ENCODE peak calls at places on chromosome 17, in seven cellular contexts. G, C, A, B, Q, P and E are unnamed samples.

GRCh38 chr17:44961921-44962350 is 6.2 kb downstream of the C1QL1 start:
- DNase-seq in G (no peak), C (no peak), A (no peak), B (no peak), Q (no peak), P (peak; percentile 26), E (no peak)

GRCh38 chr17:35448214-35448898 is at the start of gene SLFN13:
- DNase-seq in G (peak; percentile 74), C (peak; percentile 67), A (peak; percentile 29), B (peak; percentile 80), Q (peak; percentile 89), P (peak; percentile 64), E (peak; percentile 40)

GRCh38 chr17:80577876-80578275 is 33.2 kb downstream of the RPTOR start:
- DNase-seq in G (no peak), C (no peak), A (no peak), B (no peak), Q (no peak), P (no peak), E (no peak)

GRCh38 chr17:10151667-10152496 is 46.5 kb downstream of the GAS7 start:
- DNase-seq in G (no peak), C (no peak), A (no peak), B (no peak), Q (peak; percentile 55), P (no peak), E (peak; percentile 52)

GRCh38 chr17:61571624-61572023 is 19.4 kb downstream of the NACA2 start:
- DNase-seq in G (no peak), C (no peak), A (no peak), B (no peak), Q (no peak), P (no peak), E (no peak)

GRCh38 chr17:5715478-5715877 is 131.2 kb upstream of the NLRP1 start:
- DNase-seq in G (no peak), C (no peak), A (no peak), B (no peak), Q (no peak), P (no peak), E (no peak)

GRCh38 chr17:77700165-77700881 is 258.2 kb upstream of the TNRC6C start:
- DNase-seq in G (no peak), C (no peak), A (no peak), B (no peak), Q (no peak), P (no peak), E (no peak)

GRCh38 chr17:59558039-59558438 is 7.4 kb upstream of the DHX40 start:
- DNase-seq in G (no peak), C (no peak), A (peak; percentile 72), B (no peak), Q (no peak), P (no peak), E (no peak)

GRCh38 chr17:77140878-77141767 is at the start of gene SEC14L1:
- DNase-seq in G (no peak), C (peak; percentile 51), A (peak; percentile 30), B (peak; percentile 89), Q (peak; percentile 65), P (peak; percentile 54), E (peak; percentile 44)

GRCh38 chr17:17500999-17501605 is 4.9 kb upstream of the RASD1 start:
- DNase-seq in G (no peak), C (no peak), A (no peak), B (no peak), Q (no peak), P (no peak), E (no peak)

DNA sequence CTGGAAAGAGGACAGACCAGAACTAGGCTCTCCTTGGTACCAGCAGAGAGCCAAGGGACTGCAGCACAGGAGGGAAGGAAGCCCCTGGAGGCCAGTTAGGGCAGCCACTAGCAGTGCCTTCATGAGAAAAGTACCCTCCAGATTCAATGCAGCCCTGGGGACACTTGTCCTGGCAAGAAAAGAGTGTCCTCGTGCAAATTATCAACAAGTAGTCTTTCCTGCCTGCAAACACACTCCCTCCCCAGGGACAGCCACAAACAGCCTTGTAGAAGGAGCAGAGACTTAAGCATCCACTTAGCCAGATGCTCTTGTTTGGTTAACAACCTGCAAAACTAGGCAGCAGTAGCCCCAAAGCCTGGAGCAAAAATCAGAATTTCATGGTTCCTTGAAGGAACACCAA is 24.3 kb downstream of the CENPV start:
- DNase-seq in G (peak; percentile 63), C (no peak), A (no peak), B (no peak), Q (no peak), P (peak; percentile 2), E (no peak)
- TF ChIP-seq CTCF in G (no peak), C (no peak), A (peak; percentile 28), B (no peak), Q (no peak), P (peak; percentile 22), E (peak; percentile 36)

GRCh38 chr17:16002708-16003265 is 3.2 kb downstream of the TTC19 start:
- DNase-seq in G (no peak), C (no peak), A (no peak), B (no peak), Q (no peak), P (no peak), E (no peak)
- H3K4me3 ChIP-seq in G (no peak overlapping the region), C (no peak overlapping the region), A (no peak overlapping the region), B (no peak overlapping the region), Q (no peak overlapping the region), P (no peak overlapping the region), E (no peak overlapping the region)

DNA sequence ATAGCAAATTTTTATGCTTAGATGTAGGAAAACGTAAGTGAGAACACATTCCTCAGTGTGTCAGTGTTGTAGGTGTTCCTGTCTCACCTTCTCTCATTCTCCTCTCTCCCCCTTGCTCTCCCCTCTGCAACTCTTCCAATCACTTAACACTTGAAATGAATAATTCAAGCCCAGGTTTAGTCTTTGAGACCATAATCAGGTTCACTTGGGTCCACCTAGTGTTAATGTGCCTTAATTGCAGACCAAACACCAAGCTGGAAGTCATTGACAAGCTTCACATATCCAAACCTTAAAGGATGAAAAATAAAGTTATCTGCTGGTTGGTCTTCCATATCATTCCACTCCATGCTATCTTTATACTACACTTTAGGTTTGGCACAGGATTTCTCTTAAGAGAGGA is 37.0 kb downstream of the STXBP4 start:
- DNase-seq in G (no peak), C (peak; percentile 6), A (peak; percentile 17), B (no peak), Q (no peak), P (peak; percentile 34), E (peak; percentile 12)
- TF ChIP-seq CTCF in G (peak; percentile 45), C (peak; percentile 51), A (peak; percentile 61), B (no peak), Q (no peak), P (peak; percentile 54), E (peak; percentile 35)

DNA sequence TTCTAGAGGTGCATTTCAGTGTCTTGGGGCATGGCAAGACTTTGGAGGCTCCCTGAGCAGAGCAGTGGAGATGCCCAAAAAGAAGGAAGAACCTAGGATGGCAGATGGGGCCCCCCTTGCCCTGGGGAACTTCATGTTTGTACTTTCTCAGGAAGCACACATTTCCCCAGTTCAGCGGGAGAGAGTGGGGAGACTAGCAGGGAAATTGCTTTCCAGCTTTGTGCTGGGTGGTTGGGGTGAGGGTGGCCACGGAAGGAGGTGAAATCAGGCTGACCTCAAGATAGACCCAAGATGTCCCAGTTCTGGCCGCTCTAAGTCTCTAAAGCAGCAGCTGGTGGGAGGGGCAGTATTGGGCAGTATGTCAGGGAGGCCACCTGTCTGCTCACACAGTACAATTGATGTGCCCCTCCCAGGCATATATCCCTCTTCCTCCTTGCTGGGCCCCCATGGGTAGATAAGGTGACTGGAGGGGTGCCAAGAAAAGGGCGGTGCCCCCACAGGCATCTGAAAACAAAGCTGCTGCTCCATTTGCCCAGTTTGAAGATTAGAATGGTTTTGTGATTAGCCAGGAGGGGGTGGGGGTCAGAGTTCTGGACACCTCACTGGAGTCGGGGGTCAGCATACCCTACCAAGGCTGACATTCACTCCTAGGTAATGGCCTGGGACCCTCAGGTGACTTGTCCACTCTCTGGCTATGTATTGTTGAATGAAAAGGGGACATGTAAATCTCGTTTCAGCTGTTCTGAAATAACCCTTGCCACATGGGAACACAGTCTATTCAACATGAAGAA is 17.1 kb upstream of the NAGLU start:
- DNase-seq in G (no peak), C (no peak), A (peak; percentile 50), B (no peak), Q (no peak), P (peak; percentile 83), E (peak; percentile 86)
- H3K4me3 ChIP-seq in G (peak overlapping the region; percentile 14), C (no peak overlapping the region), A (no peak overlapping the region), B (no peak overlapping the region), Q (no peak overlapping the region), P (no peak overlapping the region), E (no peak overlapping the region)

GRCh38 chr17:72514321-72514861 is 393.6 kb downstream of the SOX9 start:
- DNase-seq in G (no peak), C (no peak), A (no peak), B (no peak), Q (no peak), P (peak; percentile 38), E (peak; percentile 30)

GRCh38 chr17:72514888-72515287 is 394.1 kb downstream of the SOX9 start:
- DNase-seq in G (no peak), C (no peak), A (peak; percentile 34), B (no peak), Q (no peak), P (peak; percentile 81), E (peak; percentile 74)

GRCh38 chr17:72516772-72517399 is 396.1 kb downstream of the SOX9 start:
- DNase-seq in G (peak; percentile 59), C (no peak), A (peak; percentile 34), B (peak; percentile 63), Q (no peak), P (peak; percentile 39), E (peak; percentile 16)

GRCh38 chr17:72517413-72518237 is 396.8 kb downstream of the SOX9 start:
- DNase-seq in G (no peak), C (no peak), A (no peak), B (no peak), Q (no peak), P (peak; percentile 14), E (no peak)

GRCh38 chr17:72515291-72516065 is 394.7 kb downstream of the SOX9 start:
- DNase-seq in G (no peak), C (no peak), A (peak; percentile 34), B (no peak), Q (no peak), P (peak; percentile 69), E (peak; percentile 61)
- TF ChIP-seq CTCF in G (no peak), C (peak; percentile 17), A (no peak), B (no peak), Q (no peak), P (peak; percentile 15), E (no peak)